ENCODE peak calls at places on chromosomes 3 and 15, in four cellular contexts. A is activated T-helper 1 cell treated with Interleukin-2 at 50 U/mL for 16 hours, S is CMK, J is lower leg skin. E is an unnamed sample.

GRCh38 chr3:44584646-44585501 is at the start of gene ZNF660:
- DNase-seq in S (peak; percentile 80), J (peak; percentile 15), A (no peak), E (peak; percentile 29)

GRCh38 chr15:45606841-45607240 is 19.7 kb downstream of the BLOC1S6 start:
- DNase-seq in S (no peak), J (no peak), A (no peak), E (no peak)

GRCh38 chr15:56871180-56871579 is 47.3 kb upstream of the TCF12 start:
- DNase-seq in A (no peak), J (no peak), S (no peak), E (no peak)

GRCh38 chr15:85120351-85121113 is 138.9 kb downstream of the PDE8A start:
- DNase-seq in J (no peak), A (no peak), S (no peak), E (no peak)

GRCh38 chr15:77376770-77377169 is 43.1 kb downstream of the PEAK1 start:
- DNase-seq in S (no peak), A (no peak), J (no peak), E (no peak)

GRCh38 chr3:159804726-159805410 is 183.8 kb upstream of the IL12A start:
- DNase-seq in S (peak; percentile 7), J (peak; percentile 56), A (no peak), E (peak; percentile 33)

GRCh38 chr3:33848624-33849347 is 50.4 kb downstream of the PDCD6IP start:
- DNase-seq in S (no peak), J (no peak), A (no peak), E (no peak)

GRCh38 chr3:183966361-183966791 is 51.3 kb downstream of the ABCC5 start:
- DNase-seq in A (no peak), S (no peak), J (no peak), E (no peak)

GRCh38 chr3:186283651-186284445 is 78.2 kb downstream of the DGKG start:
- DNase-seq in S (no peak), A (no peak), J (no peak), E (no peak)

GRCh38 chr15:78105541-78106241 is 13.3 kb downstream of the SH2D7 start:
- DNase-seq in J (no peak), A (no peak), S (peak; percentile 36), E (no peak)

GRCh38 chr15:27587810-27588209 is 511.3 kb downstream of the OCA2 start:
- DNase-seq in S (no peak), J (no peak), A (no peak), E (no peak)

GRCh38 chr3:42906085-42906904 is at the start of gene ZNF662:
- DNase-seq in A (no peak), S (no peak), J (no peak), E (no peak)

GRCh38 chr3:155870945-155871745 is 695 bp downstream of the GMPS start:
- DNase-seq in A (peak; percentile 24), J (peak; percentile 41), S (no peak), E (no peak)

GRCh38 chr3:61562810-61563613 is 1.6 kb downstream of the PTPRG start:
- DNase-seq in S (no peak), J (no peak), A (no peak), E (no peak)

GRCh38 chr15:95341686-95342085 is 988.8 kb upstream of the NR2F2 start:
- DNase-seq in S (no peak), A (no peak), J (no peak), E (no peak)

GRCh38 chr15:41513282-41514227 is at the start of gene LTK:
- DNase-seq in J (no peak), A (no peak), S (peak; percentile 89), E (no peak)

GRCh38 chr15:73994912-73995622 is 551 bp downstream of the PML start:
- DNase-seq in A (no peak), S (no peak), J (no peak), E (no peak)

GRCh38 chr3:161915283-161915682 is 418.7 kb downstream of the OTOL1 start:
- DNase-seq in J (no peak), S (no peak), A (no peak), E (peak; percentile 12)

GRCh38 chr3:197440717-197441303 is 115.0 kb downstream of the BDH1 start:
- DNase-seq in J (no peak), A (no peak), S (no peak), E (no peak)

GRCh38 chr3:72560857-72561675 is 287.2 kb downstream of the SHQ1 start:
- DNase-seq in J (no peak), A (no peak), S (no peak), E (no peak)

GRCh38 chr3:15964605-15965061 is 166.9 kb upstream of the ANKRD28 start:
- DNase-seq in S (no peak), J (no peak), A (no peak), E (no peak)

GRCh38 chr3:62403765-62404164 is 30.4 kb upstream of the FEZF2 start:
- DNase-seq in A (no peak), J (no peak), S (no peak), E (no peak)

GRCh38 chr3:125032100-125032643 is 23.6 kb downstream of the HEG1 start:
- DNase-seq in S (no peak), A (no peak), J (no peak), E (no peak)

GRCh38 chr3:138673641-138674040 is 65.1 kb downstream of the FAIM start:
- DNase-seq in J (no peak), A (no peak), S (no peak), E (no peak)

GRCh38 chr3:138078901-138079344 is 36.5 kb downstream of the DZIP1L start:
- DNase-seq in A (no peak), S (no peak), J (no peak), E (no peak)

GRCh38 chr15:57183614-57184344 is 192.5 kb upstream of the CGNL1 start:
- DNase-seq in A (no peak), J (no peak), S (no peak), E (no peak)

E was measured in NCI-H2081 treated with DMSO at 0.1 percent for 48 hours.